ENCODE peak calls at places on chromosomes 16 and 17, in four cellular contexts. I is NCI-H774, S is AG08395, C is astrocyte of the spinal cord. J is an unnamed sample.

GRCh38 chr16:63157818-63158217 is 1121.6 kb upstream of the CDH8 start:
- DNase-seq in I (no peak), S (no peak), C (no peak), J (no peak)

GRCh38 chr16:4801962-4802658 is at the start of gene ROGDI:
- DNase-seq in I (peak), S (peak), C (peak), J (peak)

GRCh38 chr17:71099003-71099710 is 929.8 kb downstream of the KCNJ2 start:
- DNase-seq in I (no peak), S (no peak), C (no peak), J (peak)

GRCh38 chr16:82758904-82759303 is 132.1 kb downstream of the CDH13 start:
- DNase-seq in I (no peak), S (no peak), C (no peak), J (no peak)

GRCh38 chr16:29745853-29746345 is at the start of gene C16orf54:
- DNase-seq in I (no peak), S (no peak), C (no peak), J (no peak)

GRCh38 chr17:47884905-47885735 is 10.9 kb upstream of the SP2 start:
- DNase-seq in I (no peak), S (no peak), C (no peak), J (no peak)

GRCh38 chr17:47717261-47717697 is 15.8 kb upstream of the TBX21 start:
- DNase-seq in I (no peak), S (no peak), C (no peak), J (no peak)

GRCh38 chr16:88569614-88569984 is 604 bp upstream of the ZC3H18 start:
- DNase-seq in I (no peak), S (no peak), C (peak), J (no peak)

GRCh38 chr17:49815761-49816281 is 27.3 kb downstream of the KAT7 start:
- DNase-seq in I (no peak), S (no peak), C (no peak), J (no peak)

GRCh38 chr17:83173997-83174858 is 94.8 kb downstream of the METRNL start:
- DNase-seq in I (peak), S (peak), C (no peak), J (no peak)

GRCh38 chr16:86261379-86261778 is 248.9 kb upstream of the FOXF1 start:
- DNase-seq in I (no peak), S (peak), C (peak), J (no peak)

GRCh38 chr17:33205552-33205951 is 87.5 kb downstream of the ASIC2 start:
- DNase-seq in I (no peak), S (no peak), C (no peak), J (no peak)

GRCh38 chr16:26816885-26817571 is 249.7 kb upstream of the C16orf82 start:
- DNase-seq in I (no peak), S (peak), C (peak), J (no peak)

GRCh38 chr17:33240397-33240796 is 52.7 kb downstream of the ASIC2 start:
- DNase-seq in I (no peak), S (no peak), C (no peak), J (no peak)

GRCh38 chr17:51228177-51228576 is 31.7 kb downstream of the MBTD1 start:
- DNase-seq in I (no peak), S (peak), C (peak), J (peak)

GRCh38 chr17:41539071-41539492 is 11.0 kb upstream of the KRT19 start:
- DNase-seq in I (no peak), S (no peak), C (no peak), J (no peak)

GRCh38 chr17:79970576-79971068 is 65.0 kb downstream of the TBC1D16 start:
- DNase-seq in I (peak), S (no peak), C (no peak), J (no peak)

GRCh38 chr17:80476877-80477646 is 655 bp upstream of the NPTX1 start:
- DNase-seq in I (peak), S (no peak), C (no peak), J (no peak)

GRCh38 chr17:34820922-34821321 is 140.3 kb downstream of the CCT6B start:
- DNase-seq in I (no peak), S (no peak), C (no peak), J (no peak)

GRCh38 chr17:10744509-10745000 is 14.7 kb upstream of the TMEM220 start:
- DNase-seq in I (no peak), S (no peak), C (no peak), J (no peak)

GRCh38 chr16:75341934-75342811 is 90.7 kb upstream of the BCAR1 start:
- DNase-seq in I (no peak), S (peak), C (peak), J (no peak)

GRCh38 chr16:66606000-66606751 is 1.7 kb downstream of the CMTM3 start:
- DNase-seq in I (no peak), S (no peak), C (no peak), J (no peak)

GRCh38 chr16:87897563-87898505 is 28.5 kb upstream of the SLC7A5 start:
- DNase-seq in I (no peak), S (no peak), C (no peak), J (no peak)

GRCh38 chr17:42502091-42502490 is 34.0 kb upstream of the NAGLU start:
- DNase-seq in I (no peak), S (no peak), C (no peak), J (no peak)

GRCh38 chr17:72976971-72977767 is 115.3 kb downstream of the SLC39A11 start:
- DNase-seq in I (no peak), S (peak), C (peak), J (peak)

GRCh38 chr16:20310421-20311395 is 16.6 kb downstream of the GP2 start:
- DNase-seq in I (no peak), S (no peak), C (no peak), J (no peak)

J was measured in GM04504.